ENCODE peak calls at places on chromosomes 12 and 14, in seven cellular contexts. I is GM23248, K is neuronal stem cell, T is mesenchymal stem cell, W is endodermal cell, U is Karpas-422, Z is neural progenitor cell. N is an unnamed sample.

GRCh38 chr12:109460538-109460937 is 16.6 kb downstream of the KCTD10 start:
- DNase-seq in I (no peak), U (no peak), Z (no peak), K (no peak), T (no peak), W (peak), N (no peak)

GRCh38 chr14:54754623-54755386 is 147.8 kb downstream of the GCH1 start:
- DNase-seq in W (no peak), Z (no peak), I (no peak), U (no peak), T (no peak), K (no peak), N (no peak)

GRCh38 chr12:110699591-110700445 is 10.9 kb upstream of the HVCN1 start:
- DNase-seq in Z (peak), T (no peak), U (peak), K (no peak), I (no peak), W (peak), N (no peak)

GRCh38 chr12:44835641-44836379 is 40.3 kb downstream of the NELL2 start:
- DNase-seq in U (no peak), I (peak), W (no peak), K (no peak), Z (no peak), T (no peak), N (no peak)

GRCh38 chr12:91331371-91331770 is 148.8 kb upstream of the DCN start:
- DNase-seq in K (no peak), U (peak), I (peak), Z (no peak), T (no peak), W (no peak), N (no peak)

GRCh38 chr14:69643430-69644200 is 32.2 kb downstream of the SUSD6 start:
- DNase-seq in T (no peak), W (no peak), Z (no peak), K (no peak), U (no peak), I (peak), N (no peak)

GRCh38 chr14:61454545-61454944 is 133.2 kb downstream of the PRKCH start:
- DNase-seq in U (no peak), K (no peak), T (no peak), I (no peak), W (no peak), Z (no peak), N (no peak)

GRCh38 chr12:16939871-16940306 is 333.9 kb upstream of the LMO3 start:
- DNase-seq in I (peak), W (peak), T (peak), Z (peak), U (peak), K (peak), N (peak)

GRCh38 chr14:60974070-60974469 is 6.8 kb downstream of the TRMT5 start:
- DNase-seq in K (no peak), U (no peak), I (no peak), Z (no peak), T (no peak), W (no peak), N (no peak)

GRCh38 chr14:80211143-80212024 is at the start of gene DIO2:
- DNase-seq in I (peak), K (no peak), Z (peak), T (no peak), U (no peak), W (peak), N (peak)

GRCh38 chr12:15859136-15859535 is 23.1 kb upstream of the STRAP start:
- DNase-seq in I (no peak), Z (no peak), K (no peak), U (no peak), W (no peak), T (no peak), N (peak)

GRCh38 chr12:58765076-58765475 is 155.2 kb downstream of the LRIG3 start:
- DNase-seq in T (no peak), K (no peak), W (no peak), U (no peak), I (no peak), Z (no peak), N (no peak)

GRCh38 chr14:99532310-99532709 is 51.1 kb downstream of the CCNK start:
- DNase-seq in W (no peak), Z (no peak), K (no peak), I (no peak), T (no peak), U (no peak), N (no peak)

GRCh38 chr14:99535908-99536778 is 54.9 kb downstream of the CCNK start:
- DNase-seq in I (no peak), T (no peak), Z (no peak), U (no peak), W (no peak), K (no peak), N (no peak)

GRCh38 chr14:99534863-99535262 is 53.7 kb downstream of the CCNK start:
- DNase-seq in I (no peak), T (no peak), W (no peak), U (no peak), Z (peak), K (peak), N (no peak)

GRCh38 chr14:99535448-99535847 is 54.2 kb downstream of the CCNK start:
- DNase-seq in U (no peak), T (no peak), Z (no peak), I (peak), K (no peak), W (no peak), N (no peak)

DNA sequence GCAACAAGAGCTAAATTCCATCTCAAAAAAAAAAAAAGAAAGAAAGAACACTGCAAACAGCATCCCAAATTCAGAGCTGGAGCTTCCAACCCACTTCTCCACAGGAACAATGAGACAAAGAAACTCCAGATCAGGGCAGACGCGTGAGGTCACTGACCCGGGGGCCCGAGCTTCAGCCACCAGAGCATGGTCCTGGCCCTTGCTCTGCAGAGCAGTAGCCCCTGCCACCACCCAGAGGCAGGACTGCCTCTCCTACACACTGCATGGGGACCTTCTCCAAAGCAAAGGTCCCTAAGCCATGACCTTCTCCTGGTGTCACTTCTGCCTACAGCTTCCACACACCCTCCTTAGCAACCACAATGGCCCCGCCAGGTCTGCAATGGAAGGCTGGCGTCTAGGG is 53.1 kb downstream of the CCNK start:
- DNase-seq in K (peak), I (no peak), T (no peak), W (no peak), Z (peak), U (no peak), N (no peak)
- H3K9ac ChIP-seq in K (no peak), I (no peak), T (no peak), W (no peak), Z (no peak), U (no peak), N (no peak)

GRCh38 chr12:51371295-51371953 is 19.8 kb downstream of the GALNT6 start:
- DNase-seq in T (peak), U (no peak), Z (peak), I (peak), W (peak), K (peak), N (peak)
- H3K9ac ChIP-seq in T (peak), U (no peak), Z (no peak), I (peak), W (peak), K (no peak), N (peak)

DNA sequence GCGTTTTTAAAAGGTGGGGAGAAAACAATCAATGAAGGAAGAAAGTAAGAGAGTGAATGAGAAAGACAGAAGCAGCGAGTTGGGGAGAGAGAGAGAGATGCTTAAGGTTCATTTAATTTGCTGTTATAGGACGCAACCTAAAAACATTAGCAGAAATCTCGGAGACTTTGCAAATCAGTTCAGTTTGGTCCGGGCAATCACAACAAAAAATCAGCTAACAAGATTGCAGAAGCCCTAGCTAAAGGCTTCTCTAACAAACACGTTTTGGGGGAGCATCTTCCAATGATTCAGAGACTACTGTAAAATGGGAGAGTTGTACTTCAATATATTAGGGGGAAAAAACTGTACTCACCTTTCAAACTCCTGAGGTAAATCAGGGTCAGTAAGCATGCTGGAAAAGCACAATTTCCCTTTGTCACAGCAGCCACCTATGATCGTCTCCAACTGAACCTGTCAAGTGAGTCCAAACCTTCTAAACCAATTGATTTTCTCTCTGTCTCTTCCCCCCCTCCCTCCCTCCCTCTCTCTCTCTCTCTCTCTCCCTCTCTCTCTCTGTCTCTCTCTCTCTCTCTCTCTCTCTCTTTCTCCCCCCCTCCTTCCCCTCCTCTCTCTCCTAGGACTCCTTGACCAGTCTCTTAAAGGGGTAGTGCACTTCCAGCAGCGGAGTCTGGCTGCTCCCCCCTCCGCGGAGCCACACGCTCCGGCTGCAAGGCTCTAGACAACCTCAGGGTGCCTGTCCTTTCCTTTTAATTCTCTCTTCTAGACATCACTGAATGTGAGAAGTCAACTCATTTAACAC is at the start of gene SOX5:
- DNase-seq in Z (peak), W (peak), U (no peak), T (peak), K (peak), I (peak), N (no peak)
- H3K9ac ChIP-seq in Z (peak), W (peak), U (no peak), T (peak), K (no peak), I (no peak), N (peak)

DNA sequence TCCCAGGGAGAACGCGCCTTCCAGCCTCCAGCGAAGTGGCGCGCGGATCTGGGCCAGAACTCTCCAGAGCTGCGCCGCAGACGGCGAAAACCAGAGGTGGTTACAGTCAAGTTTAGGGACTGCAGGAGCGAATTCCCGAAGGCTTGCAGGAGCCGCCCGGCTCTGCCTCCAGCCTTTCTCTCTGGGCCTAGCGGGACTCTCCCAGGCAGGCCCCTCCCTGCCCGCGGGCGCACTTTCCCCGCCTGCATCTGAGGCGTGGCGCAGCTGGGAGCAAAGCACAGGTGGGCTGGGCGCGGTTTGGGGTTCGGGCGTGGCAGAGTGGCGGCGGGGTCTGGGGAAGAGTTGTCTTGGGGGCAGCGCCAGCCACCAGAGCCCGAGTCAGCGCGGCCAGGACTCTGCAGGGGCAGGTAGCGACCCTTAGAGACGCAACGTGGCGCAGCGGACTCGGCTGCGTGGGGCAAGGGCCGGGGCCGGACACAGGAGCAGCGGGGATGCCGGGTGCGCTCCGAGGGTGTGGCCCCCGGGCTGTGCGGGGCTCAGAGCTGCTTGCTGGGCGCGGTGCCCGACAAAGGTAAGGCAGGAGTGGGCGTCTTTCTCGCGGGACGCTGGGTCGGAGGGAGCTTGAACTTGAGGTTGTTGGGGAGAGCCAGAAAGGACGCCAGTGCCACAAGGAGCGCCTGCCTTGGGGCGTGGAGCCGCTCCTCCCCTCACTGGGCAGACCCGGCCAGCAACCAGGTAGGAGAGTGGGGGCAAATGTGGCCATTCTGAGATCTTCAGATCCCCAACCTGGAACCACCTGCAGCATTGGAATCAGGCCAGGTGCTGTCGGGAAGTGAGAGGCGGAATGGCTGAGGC is 1126.0 kb downstream of the AACS start:
- DNase-seq in I (no peak), K (peak), U (no peak), Z (peak), T (no peak), W (peak), N (no peak)
- H3K9ac ChIP-seq in I (no peak), K (no peak), U (no peak), Z (no peak), T (no peak), W (no peak), N (no peak)

GRCh38 chr12:75509621-75510020 is 1.8 kb downstream of the KRR1 start:
- DNase-seq in I (no peak), U (no peak), K (no peak), T (no peak), W (no peak), Z (no peak), N (no peak)
- H3K9ac ChIP-seq in I (peak), U (peak), K (no peak), T (peak), W (no peak), Z (no peak), N (peak)

GRCh38 chr12:54439521-54440255 is 20.6 kb upstream of the ITGA5 start:
- DNase-seq in T (peak), K (no peak), U (peak), I (peak), Z (peak), W (peak), N (peak)
- H3K9ac ChIP-seq in T (peak), K (no peak), U (no peak), I (peak), Z (no peak), W (no peak), N (peak)

DNA sequence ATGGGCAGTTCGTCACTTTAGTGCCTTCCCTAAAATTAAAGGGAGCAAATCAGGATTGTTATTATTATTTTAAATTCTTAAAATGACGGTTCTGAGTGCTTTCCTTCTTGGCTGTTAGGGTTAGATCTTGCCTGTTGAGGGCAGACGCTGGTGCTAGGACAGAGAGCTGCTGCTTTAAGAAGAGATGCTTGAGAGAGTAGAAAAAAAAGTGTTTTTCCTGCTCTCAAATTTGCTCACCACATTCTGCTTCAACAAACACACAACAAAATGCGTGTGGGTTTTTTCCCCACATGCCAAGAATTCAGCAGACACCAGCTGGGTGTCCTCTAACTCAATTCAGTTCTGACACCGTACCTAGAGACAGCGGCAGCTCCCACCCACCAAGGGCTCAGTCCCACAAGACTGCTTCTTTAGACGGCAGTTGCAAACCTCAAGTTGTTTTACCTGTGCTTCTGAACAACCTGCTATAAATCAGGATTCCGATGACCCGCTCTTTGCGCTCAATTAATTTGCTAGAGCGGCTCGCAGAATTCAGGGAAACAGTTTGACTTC is 75.8 kb upstream of the RIN3 start:
- DNase-seq in T (no peak), U (no peak), Z (no peak), K (no peak), W (no peak), I (no peak), N (no peak)
- H3K9ac ChIP-seq in T (peak), U (no peak), Z (no peak), K (no peak), W (no peak), I (no peak), N (no peak)

GRCh38 chr14:95336192-95336760 is 16.6 kb upstream of the CLMN start:
- DNase-seq in I (no peak), T (no peak), U (peak), W (peak), K (no peak), Z (no peak), N (no peak)
- H3K9ac ChIP-seq in I (no peak), T (no peak), U (no peak), W (no peak), K (no peak), Z (no peak), N (no peak)

GRCh38 chr12:132429932-132430643 is 59.9 kb upstream of the FBRSL1 start:
- DNase-seq in W (peak), U (no peak), K (no peak), T (no peak), I (peak), Z (peak), N (peak)
- H3K9ac ChIP-seq in W (no peak), U (no peak), K (peak), T (no peak), I (no peak), Z (no peak), N (no peak)

N was measured in adipocyte.